ENCODE peak calls at places on chromosomes 16 and 17, in nine cellular contexts. N is thoracic aorta, W is B cell, S is body of pancreas, L is GM06990, H is activated B cell treated with CpG ODN at 0.5 μM for 24 hours, G is heart right ventricle, B is HFFc6, J is neural crest cell. T is an unnamed sample.

GRCh38 chr17:68457539-68458259 is 403 bp upstream of the WIPI1 start:
- DNase-seq in J (peak), W (peak), G (peak), H (peak), L (peak), N (peak), B (peak), S (peak), T (peak)

GRCh38 chr16:67517178-67517492 is 11.5 kb upstream of the RIPOR1 start:
- DNase-seq in W (peak), L (no peak), N (no peak), B (no peak), G (no peak), J (no peak), S (no peak), H (no peak), T (no peak)

GRCh38 chr17:82883461-82884031 is 43.7 kb upstream of the ZNF750 start:
- DNase-seq in S (no peak), G (no peak), B (no peak), L (no peak), W (no peak), J (no peak), N (no peak), H (no peak), T (no peak)

GRCh38 chr17:48568499-48569259 is 9.5 kb downstream of the HOXB4 start:
- DNase-seq in N (no peak), S (no peak), H (no peak), L (no peak), W (no peak), G (no peak), J (no peak), B (no peak), T (no peak)

GRCh38 chr16:10850478-10850850 is 26.5 kb upstream of the CIITA start:
- DNase-seq in J (no peak), S (no peak), H (no peak), N (no peak), L (no peak), W (no peak), G (no peak), B (no peak), T (no peak)

GRCh38 chr16:66541388-66542360 is 8.2 kb downstream of the TK2 start:
- DNase-seq in N (no peak), J (no peak), L (no peak), S (no peak), W (no peak), G (no peak), H (no peak), B (no peak), T (no peak)

GRCh38 chr16:70664325-70665112 is 18.2 kb downstream of the IL34 start:
- DNase-seq in W (no peak), B (no peak), H (no peak), L (no peak), S (no peak), J (no peak), G (no peak), N (no peak), T (no peak)

GRCh38 chr17:4054446-4054845 is 88.4 kb downstream of the ZZEF1 start:
- DNase-seq in N (no peak), L (no peak), G (no peak), W (no peak), H (no peak), J (no peak), B (no peak), S (no peak), T (no peak)

GRCh38 chr16:84650062-84650991 is 2.0 kb downstream of the KLHL36 start:
- DNase-seq in J (no peak), S (no peak), L (no peak), W (no peak), G (no peak), N (no peak), B (peak), H (no peak), T (no peak)

GRCh38 chr17:69141802-69142472 is at the start of gene ABCA6:
- DNase-seq in S (no peak), J (no peak), B (no peak), H (no peak), L (no peak), N (no peak), G (no peak), W (no peak), T (no peak)

GRCh38 chr16:1040346-1040745 is 32.2 kb upstream of the SSTR5 start:
- DNase-seq in S (no peak), W (no peak), J (no peak), L (no peak), H (no peak), B (no peak), G (no peak), N (no peak), T (no peak)

GRCh38 chr16:83533193-83533592 is 274.6 kb upstream of the HSBP1 start:
- DNase-seq in B (no peak), J (no peak), S (no peak), N (no peak), W (no peak), G (no peak), H (no peak), L (no peak), T (no peak)

GRCh38 chr16:7086842-7087616 is 245.6 kb upstream of the RBFOX1 start:
- DNase-seq in W (no peak), S (peak), N (no peak), L (no peak), J (peak), B (no peak), G (peak), H (no peak), T (peak)

GRCh38 chr17:15039366-15039765 is 225.8 kb downstream of the PMP22 start:
- DNase-seq in G (no peak), S (no peak), B (no peak), H (no peak), W (no peak), J (no peak), N (no peak), L (no peak), T (no peak)

GRCh38 chr17:83185023-83186002 is 105.9 kb downstream of the METRNL start:
- DNase-seq in J (no peak), H (no peak), S (peak), L (no peak), B (no peak), N (no peak), G (no peak), W (no peak), T (no peak)

GRCh38 chr16:56931253-56931768 is 631 bp upstream of the HERPUD1 start:
- DNase-seq in N (no peak), G (peak), J (no peak), W (peak), B (no peak), H (no peak), S (no peak), L (no peak), T (no peak)

GRCh38 chr16:56932588-56933265 is 785 bp downstream of the HERPUD1 start:
- DNase-seq in B (peak), J (peak), L (peak), S (peak), H (peak), G (peak), W (peak), N (peak), T (peak)

GRCh38 chr16:56933266-56933619 is 1.3 kb downstream of the HERPUD1 start:
- DNase-seq in N (no peak), L (no peak), J (no peak), B (no peak), W (no peak), H (no peak), S (peak), G (no peak), T (no peak)

GRCh38 chr16:56930516-56931252 is 1.3 kb upstream of the HERPUD1 start:
- DNase-seq in W (no peak), B (no peak), J (no peak), H (no peak), L (no peak), N (no peak), S (peak), G (no peak), T (no peak)

DNA sequence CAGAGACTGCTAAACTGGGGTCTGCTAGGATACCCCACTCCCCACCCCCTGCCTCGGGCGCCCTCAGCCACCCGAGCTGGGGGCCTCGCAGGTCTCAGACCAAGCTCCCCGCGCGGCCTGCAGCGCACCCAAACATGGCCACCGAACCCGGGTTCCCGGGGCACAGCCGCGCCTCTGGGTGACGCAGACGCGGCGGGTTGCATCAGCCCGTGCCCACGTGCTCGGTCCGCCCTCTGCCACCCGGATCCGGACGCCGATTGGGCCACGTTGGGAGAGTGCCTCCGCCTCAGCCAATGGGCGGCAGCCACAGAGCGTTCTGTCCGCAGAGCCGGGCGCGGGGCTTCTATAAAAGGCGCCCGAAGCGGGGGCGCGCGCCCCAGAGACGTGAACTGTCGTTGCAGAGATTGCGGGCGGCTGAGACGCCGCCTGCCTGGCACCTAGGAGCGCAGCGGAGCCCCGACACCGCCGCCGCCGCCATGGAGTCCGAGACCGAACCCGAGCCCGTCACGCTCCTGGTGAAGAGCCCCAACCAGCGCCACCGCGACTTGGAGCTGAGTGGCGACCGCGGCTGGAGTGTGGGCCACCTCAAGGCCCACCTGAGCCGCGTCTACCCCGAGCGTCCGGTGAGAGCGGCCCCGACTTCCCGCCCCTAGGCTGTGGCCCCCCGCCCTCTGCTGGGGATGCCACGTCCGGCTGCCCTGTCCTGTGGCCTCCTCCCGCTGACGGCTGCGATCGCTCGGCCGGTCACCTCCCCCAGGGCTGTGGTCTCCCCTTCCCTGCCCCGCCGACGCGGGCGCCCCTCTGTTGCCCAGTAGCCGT is at the start of gene HERPUD1:
- DNase-seq in N (peak), J (peak), B (peak), L (peak), W (peak), H (peak), S (peak), G (peak), T (peak)
- TF ChIP-seq CTCF in N (peak), J (peak), B (peak), L (no peak), W (no peak), H (no peak), S (no peak), G (no peak), T (peak)

GRCh38 chr17:76088041-76088867 is 9.3 kb downstream of the ZACN start:
- DNase-seq in L (no peak), N (no peak), H (no peak), J (no peak), G (no peak), B (no peak), S (no peak), W (no peak), T (no peak)
- TF ChIP-seq CTCF in L (no peak), N (no peak), H (no peak), J (peak), G (no peak), B (peak), S (no peak), W (no peak), T (no peak)

GRCh38 chr16:76653390-76654026 is 376.3 kb downstream of the CNTNAP4 start:
- DNase-seq in L (no peak), S (peak), J (peak), B (peak), N (no peak), G (no peak), H (no peak), W (peak), T (no peak)
- TF ChIP-seq CTCF in L (peak), S (peak), J (peak), B (peak), N (no peak), G (peak), H (no peak), W (no peak), T (no peak)

GRCh38 chr17:27336217-27336616 is 42.3 kb downstream of the WSB1 start:
- DNase-seq in W (no peak), N (no peak), H (no peak), J (no peak), G (no peak), B (no peak), S (no peak), L (no peak), T (no peak)
- TF ChIP-seq CTCF in W (no peak), N (no peak), H (no peak), J (no peak), G (no peak), B (no peak), S (no peak), L (no peak), T (no peak)

DNA sequence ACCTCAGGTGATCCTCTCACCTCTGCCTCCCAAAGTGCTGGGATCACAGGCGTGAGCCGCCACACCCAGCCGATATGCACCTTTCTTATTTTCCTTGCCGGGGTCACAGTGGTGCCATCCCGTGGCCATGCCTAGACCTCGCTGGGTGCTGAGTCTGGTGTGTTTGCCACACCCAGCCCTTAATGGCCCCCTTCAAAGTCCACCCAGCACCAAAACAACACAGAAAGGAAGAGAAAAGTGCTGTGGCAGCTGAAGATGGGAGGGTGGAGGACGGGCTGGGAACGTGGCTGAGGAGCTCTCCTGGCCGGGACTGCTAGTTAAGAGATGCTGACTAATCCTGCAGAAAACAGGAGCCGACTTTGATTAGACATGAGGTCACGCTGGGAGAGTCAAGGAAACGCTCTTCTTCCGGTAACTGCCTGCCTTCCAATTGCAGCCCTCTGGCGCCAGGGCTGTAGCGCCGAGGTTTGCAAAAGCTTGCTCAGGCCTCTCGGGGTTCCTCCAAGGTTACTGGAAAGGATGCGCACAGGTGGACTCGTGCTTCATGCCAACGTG is 10.9 kb downstream of the SLC43A2 start:
- DNase-seq in J (no peak), B (no peak), W (no peak), L (no peak), N (no peak), G (peak), S (no peak), H (no peak), T (no peak)
- TF ChIP-seq CTCF in J (no peak), B (no peak), W (no peak), L (no peak), N (no peak), G (no peak), S (no peak), H (no peak), T (no peak)

DNA sequence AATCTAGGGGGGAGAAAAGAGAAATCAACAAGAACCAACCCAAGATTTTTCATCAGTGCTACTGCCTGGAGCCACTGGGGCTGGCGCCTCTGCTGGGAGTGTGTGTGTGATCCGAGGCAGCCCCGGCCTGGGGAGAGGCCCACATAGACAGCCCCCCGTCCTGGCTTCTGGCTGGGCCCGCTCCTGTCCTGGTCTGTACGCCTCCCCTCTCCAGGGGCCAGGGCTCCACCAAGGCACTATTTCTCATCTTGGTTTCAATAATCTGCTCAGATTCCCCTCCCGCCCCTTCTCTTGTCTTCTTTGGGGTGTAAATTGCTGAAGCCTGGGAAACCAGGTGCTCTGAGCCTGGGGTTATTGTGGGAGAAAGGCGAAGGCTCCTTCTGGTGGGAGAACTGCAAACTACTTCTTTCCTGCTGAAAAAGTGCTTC is 7.8 kb downstream of the BAHCC1 start:
- DNase-seq in N (no peak), B (no peak), H (no peak), J (no peak), L (no peak), G (no peak), W (no peak), S (no peak), T (no peak)
- TF ChIP-seq CTCF in N (peak), B (peak), H (no peak), J (peak), L (no peak), G (no peak), W (no peak), S (no peak), T (no peak)

GRCh38 chr16:77877712-77878111 is 89.3 kb downstream of the VAT1L start:
- DNase-seq in G (no peak), W (no peak), J (no peak), B (no peak), N (no peak), L (no peak), S (no peak), H (no peak), T (no peak)
- TF ChIP-seq CTCF in G (no peak), W (no peak), J (no peak), B (no peak), N (no peak), L (no peak), S (no peak), H (no peak), T (no peak)